ENCODE peak calls at places on chromosomes 6 and 20, in five cellular contexts. F is bronchial epithelial cell, X is Peyer's patch, A is neural progenitor cell, L is GM13977. K is an unnamed sample.

GRCh38 chr6:41535766-41536165 is 10.4 kb upstream of the FOXP4 start:
- DNase-seq in L (no peak), X (no peak), F (no peak), A (no peak), K (no peak)

GRCh38 chr20:8812818-8813217 is 256.1 kb upstream of the PLCB4 start:
- DNase-seq in F (no peak), A (no peak), L (no peak), X (no peak), K (no peak)

GRCh38 chr20:4726710-4727391 is 5.1 kb downstream of the PRND start:
- DNase-seq in A (no peak), F (peak), L (peak), X (no peak), K (no peak)

GRCh38 chr6:80872951-80873308 is 766.5 kb downstream of the BCKDHB start:
- DNase-seq in L (no peak), F (no peak), A (no peak), X (no peak), K (no peak)

GRCh38 chr6:7143161-7143974 is 35.6 kb downstream of the RREB1 start:
- DNase-seq in A (no peak), L (peak), F (no peak), X (no peak), K (no peak)

GRCh38 chr6:89297695-89298351 is 17.3 kb downstream of the GABRR2 start:
- DNase-seq in F (peak), L (peak), A (peak), X (no peak), K (no peak)

GRCh38 chr6:113414511-113414910 is 442.6 kb upstream of the MARCKS start:
- DNase-seq in A (no peak), F (peak), X (no peak), L (no peak), K (no peak)

GRCh38 chr6:11650297-11650696 is 112.7 kb downstream of the TMEM170B start:
- DNase-seq in X (no peak), A (peak), F (peak), L (no peak), K (no peak)

GRCh38 chr20:5688431-5688972 is 61.7 kb upstream of the SHLD1 start:
- DNase-seq in A (no peak), F (no peak), X (no peak), L (no peak), K (no peak)

GRCh38 chr20:15867899-15868298 is 705.3 kb downstream of the KIF16B start:
- DNase-seq in F (peak), L (no peak), A (no peak), X (no peak), K (no peak)

GRCh38 chr6:117568247-117568646 is 34.1 kb downstream of the GOPC start:
- DNase-seq in L (no peak), X (no peak), F (no peak), A (no peak), K (no peak)

GRCh38 chr6:94251878-94252277 is 832.5 kb upstream of the EPHA7 start:
- DNase-seq in F (no peak), X (no peak), L (no peak), A (peak), K (no peak)

GRCh38 chr20:47432251-47433210 is 69.2 kb upstream of the NCOA3 start:
- DNase-seq in A (no peak), L (no peak), F (peak), X (no peak), K (no peak)

GRCh38 chr6:153215242-153215641 is 84.2 kb upstream of the RGS17 start:
- DNase-seq in L (no peak), F (no peak), A (no peak), X (no peak), K (no peak)
- TF ChIP-seq CTCF in L (no peak), F (no peak), A (no peak), X (no peak), K (no peak)

GRCh38 chr6:44003345-44004061 is 123.7 kb downstream of the MRPL14 start:
- DNase-seq in A (peak), L (peak), F (no peak), X (peak), K (no peak)

GRCh38 chr6:44004136-44004535 is 123.1 kb downstream of the MRPL14 start:
- DNase-seq in F (no peak), X (no peak), A (no peak), L (no peak), K (no peak)

GRCh38 chr6:44002071-44002590 is 125.1 kb downstream of the MRPL14 start:
- DNase-seq in A (peak), L (no peak), X (no peak), F (no peak), K (peak)

GRCh38 chr6:44001318-44001868 is 125.9 kb downstream of the MRPL14 start:
- DNase-seq in L (peak), X (peak), A (peak), F (no peak), K (no peak)

DNA sequence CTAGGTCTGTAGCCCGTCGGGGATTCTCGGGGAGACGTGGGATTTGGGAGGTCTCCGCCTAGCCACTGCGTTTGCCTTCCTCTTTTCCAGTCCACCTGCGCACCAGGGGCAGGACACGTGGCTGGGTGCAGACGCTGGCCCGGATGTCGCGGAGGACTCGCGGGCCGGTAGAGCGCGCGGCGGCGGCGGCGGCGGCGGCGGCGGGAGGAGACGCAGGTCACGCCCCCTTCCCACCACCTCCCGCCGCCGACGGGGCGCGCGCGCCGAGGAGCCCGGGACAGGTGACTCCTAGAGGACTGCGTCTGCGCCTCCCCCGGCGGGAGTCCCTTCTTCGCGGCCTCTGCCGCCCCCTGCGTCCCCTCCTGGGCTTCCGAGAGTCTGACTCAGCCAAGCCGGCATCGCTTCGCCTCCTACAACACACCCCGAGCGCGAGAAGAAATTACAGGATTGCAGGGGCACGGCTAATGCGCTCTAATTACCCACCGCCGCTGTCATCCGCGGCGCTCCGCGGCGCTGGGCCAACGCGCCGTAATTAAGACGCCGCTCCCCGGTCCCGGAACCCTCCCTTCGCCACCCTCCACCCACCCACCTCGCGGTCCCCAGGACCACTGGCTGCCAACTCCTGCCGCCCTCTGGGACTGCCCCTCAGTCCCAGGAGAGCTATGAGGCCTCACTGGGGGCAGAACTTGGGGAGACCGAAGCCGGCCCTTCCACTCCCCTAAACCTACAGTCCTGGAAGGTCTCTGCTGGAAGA is 124.5 kb downstream of the MRPL14 start:
- DNase-seq in A (peak), F (peak), X (peak), L (peak), K (peak)
- TF ChIP-seq CTCF in A (peak), F (peak), X (no peak), L (peak), K (peak)

DNA sequence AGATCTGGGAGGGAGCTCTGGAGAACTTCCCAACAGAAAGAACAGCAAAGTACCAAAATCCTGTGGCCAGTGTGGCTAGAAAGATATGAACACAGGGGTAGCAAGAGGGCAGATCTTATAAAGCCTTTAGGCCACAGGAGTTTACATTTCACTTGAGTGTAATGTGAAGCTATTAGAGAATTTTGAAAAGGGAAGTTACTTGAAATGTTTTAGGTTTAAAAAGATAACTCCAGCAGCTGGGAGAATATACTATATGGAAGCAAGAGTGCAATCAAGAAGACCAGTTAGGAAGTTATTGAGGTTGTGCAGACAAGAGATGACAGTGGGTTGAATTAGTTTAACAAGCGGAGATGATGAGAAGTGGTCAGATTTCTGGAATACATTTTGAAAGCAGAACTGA is 7.9 kb downstream of the SUPT3H start:
- DNase-seq in X (no peak), A (no peak), L (no peak), F (no peak), K (no peak)
- TF ChIP-seq CTCF in X (no peak), A (no peak), L (no peak), F (no peak), K (no peak)

DNA sequence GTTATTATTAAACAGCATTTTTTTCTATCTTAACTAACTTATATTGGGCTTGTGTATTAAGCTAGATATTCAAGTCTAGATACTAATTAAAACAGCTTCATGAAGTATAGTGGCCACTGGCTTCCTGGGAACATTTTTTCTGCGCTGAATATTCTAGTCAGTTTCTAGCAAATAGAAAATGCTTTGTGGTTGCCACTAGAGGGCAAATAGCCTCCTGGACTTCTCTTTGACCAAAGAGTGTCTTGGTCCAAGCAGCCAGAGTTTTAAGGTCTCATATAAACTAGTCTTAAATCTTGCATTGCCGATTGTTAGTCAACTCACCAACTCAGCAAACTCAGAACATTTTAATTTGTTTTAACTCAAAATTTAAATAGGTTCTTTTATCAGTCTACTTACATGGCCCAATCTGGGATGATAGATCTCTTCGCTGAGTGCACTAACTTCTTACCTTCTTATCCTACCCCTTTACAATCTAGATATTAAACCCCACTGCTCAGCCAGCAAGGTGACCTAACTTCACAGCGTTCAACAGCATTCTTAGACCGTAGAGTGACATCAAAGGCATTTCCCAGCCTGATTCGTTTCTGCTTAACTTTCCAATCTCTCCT is 24.6 kb upstream of the ID4 start:
- DNase-seq in X (no peak), L (no peak), F (peak), A (peak), K (no peak)
- TF ChIP-seq CTCF in X (peak), L (peak), F (peak), A (peak), K (peak)

DNA sequence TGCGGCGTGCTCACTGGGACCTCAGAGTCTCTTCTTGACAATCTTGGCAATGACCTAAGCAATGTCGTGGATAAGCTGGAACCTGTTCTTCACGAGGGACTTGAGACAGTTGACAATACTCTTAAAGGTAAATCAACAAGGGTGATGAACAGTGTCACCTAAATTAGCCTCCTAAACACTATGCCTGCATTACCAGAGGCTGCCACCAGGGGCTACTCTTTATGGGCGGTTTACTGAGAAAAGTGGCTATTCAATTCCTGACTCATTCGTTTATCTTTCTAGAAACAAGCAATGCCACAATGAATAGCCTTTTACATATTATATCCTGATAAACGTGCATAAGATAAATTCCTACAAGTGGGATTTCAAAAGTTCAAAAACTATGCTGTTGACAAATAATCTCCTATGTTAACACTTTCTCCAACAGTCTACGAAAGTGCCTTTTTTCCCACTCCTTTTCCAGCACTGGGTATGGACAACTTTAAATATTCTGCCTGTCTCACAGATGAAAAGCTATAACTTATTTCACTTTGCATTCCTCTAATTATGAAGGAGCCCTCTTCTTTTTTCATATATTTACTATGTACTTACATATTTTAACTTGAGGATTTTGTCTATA is 1.3 kb downstream of the BPIFA2 start:
- DNase-seq in F (no peak), A (peak), X (no peak), L (no peak), K (no peak)
- TF ChIP-seq CTCF in F (peak), A (peak), X (no peak), L (peak), K (peak)

GRCh38 chr6:132218063-132218696 is 183.1 kb downstream of the MOXD1 start:
- DNase-seq in L (peak), F (peak), A (no peak), X (no peak), K (no peak)
- TF ChIP-seq CTCF in L (peak), F (peak), A (peak), X (no peak), K (peak)

GRCh38 chr6:144087789-144088426 is 7.5 kb downstream of the SF3B5 start:
- DNase-seq in F (no peak), L (no peak), A (no peak), X (no peak), K (no peak)
- TF ChIP-seq CTCF in F (no peak), L (no peak), A (no peak), X (no peak), K (no peak)

DNA sequence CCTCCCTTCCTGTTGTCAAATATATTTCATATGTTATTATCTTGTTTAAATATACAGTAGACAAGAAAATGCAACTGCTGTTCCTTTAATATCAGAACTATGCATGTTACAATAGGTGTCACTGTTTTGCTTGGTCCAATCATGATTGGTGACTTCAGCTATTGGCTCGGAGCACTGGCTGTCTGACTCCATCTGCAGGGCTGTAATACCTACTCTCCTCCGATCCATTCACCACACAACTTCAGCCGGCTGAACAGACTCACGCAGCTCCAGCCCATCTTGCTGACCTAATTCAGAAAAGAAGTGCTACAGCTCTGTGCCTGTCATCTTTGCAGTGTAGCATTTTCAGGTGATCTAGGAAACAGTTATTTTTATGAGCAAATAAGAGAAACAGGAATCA is at the start of gene BTBD3:
- DNase-seq in F (peak), X (no peak), L (peak), A (peak), K (no peak)
- TF ChIP-seq CTCF in F (peak), X (no peak), L (no peak), A (no peak), K (no peak)

GRCh38 chr6:166905013-166905412 is 51.3 kb downstream of the RNASET2 start:
- DNase-seq in F (no peak), A (no peak), X (no peak), L (no peak), K (no peak)
- TF ChIP-seq CTCF in F (no peak), A (no peak), X (no peak), L (no peak), K (no peak)

GRCh38 chr20:32440069-32440757 is 82.1 kb downstream of the ASXL1 start:
- DNase-seq in L (no peak), A (no peak), X (no peak), F (no peak), K (no peak)

GRCh38 chr20:32437391-32438074 is 79.4 kb downstream of the ASXL1 start:
- DNase-seq in A (no peak), X (no peak), F (no peak), L (no peak), K (no peak)

GRCh38 chr20:32440758-32441078 is 82.6 kb downstream of the ASXL1 start:
- DNase-seq in F (no peak), X (no peak), A (no peak), L (no peak), K (no peak)

GRCh38 chr20:32438331-32438858 is 80.3 kb downstream of the ASXL1 start:
- DNase-seq in L (no peak), X (no peak), F (no peak), A (no peak), K (no peak)

DNA sequence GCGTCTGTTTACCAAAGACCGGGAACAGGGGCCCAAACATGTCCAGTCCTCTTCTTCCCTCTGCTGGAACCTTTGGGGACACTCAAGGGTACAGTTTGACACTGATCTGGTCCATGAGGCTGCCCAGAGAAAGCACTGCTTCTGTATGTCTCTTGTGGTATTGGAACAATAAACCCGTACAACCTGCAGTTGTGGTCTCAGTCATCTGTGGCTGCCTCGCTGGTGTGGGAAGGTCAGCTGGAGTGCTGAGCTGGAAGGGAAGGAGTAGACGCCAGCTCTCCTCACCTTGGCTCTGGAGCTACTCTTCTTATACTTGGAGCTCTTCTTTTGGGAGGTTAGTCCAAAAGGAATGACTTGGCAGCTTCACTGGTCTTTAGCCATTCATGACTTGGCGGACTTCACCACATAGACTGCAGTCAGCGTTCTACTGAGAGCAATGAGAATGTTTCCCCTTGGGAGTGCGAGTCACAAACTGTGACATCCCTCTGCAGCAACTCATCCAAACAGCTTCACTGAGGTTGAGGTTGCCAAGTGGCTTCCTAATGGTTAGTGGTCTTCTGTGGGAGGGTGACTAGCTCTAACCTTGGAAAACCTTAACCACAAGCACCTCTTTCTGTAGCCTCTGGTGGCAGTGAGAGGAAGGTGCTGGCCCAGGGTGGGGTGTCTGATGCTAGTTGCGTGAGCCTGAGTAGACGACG is 81.2 kb downstream of the ASXL1 start:
- DNase-seq in F (no peak), A (no peak), L (no peak), X (no peak), K (no peak)
- TF ChIP-seq CTCF in F (no peak), A (no peak), L (no peak), X (no peak), K (no peak)